ENCODE peak calls at places on chromosome 20, in four cellular contexts. One of them, this sample, is unnamed.
A peak's percentile ranks its signal among the peaks of the same experiment; 100 is the strongest.

GRCh38 chr20:18273738-18274137 is 14.6 kb upstream of the ZNF133 start:
- DNase-seq in HL-60: no peak
- DNase-seq in K562: no peak
- DNase-seq in GM12878: no peak
- DNase-seq in this sample: no peak

GRCh38 chr20:31972481-31973386 is 4.8 kb downstream of the XKR7 start:
- DNase-seq in HL-60: no peak
- DNase-seq in K562: no peak
- DNase-seq in GM12878: no peak
- DNase-seq in this sample: no peak

GRCh38 chr20:57593134-57593886 is 26.9 kb downstream of the ZBP1 start:
- DNase-seq in HL-60: peak; percentile 2
- DNase-seq in K562: peak; percentile 58
- DNase-seq in GM12878: no peak
- DNase-seq in this sample: no peak

GRCh38 chr20:9344080-9344920 is 170.1 kb upstream of the LAMP5 start:
- DNase-seq in HL-60: no peak
- DNase-seq in K562: no peak
- DNase-seq in GM12878: no peak
- DNase-seq in this sample: no peak

GRCh38 chr20:10573273-10573950 is 100.4 kb downstream of the JAG1 start:
- DNase-seq in HL-60: no peak
- DNase-seq in K562: no peak
- DNase-seq in GM12878: no peak
- DNase-seq in this sample: no peak

GRCh38 chr20:38181207-38181693 is 16.2 kb upstream of the TGM2 start:
- DNase-seq in HL-60: no peak
- DNase-seq in K562: no peak
- DNase-seq in GM12878: peak; percentile 62
- DNase-seq in this sample: no peak

GRCh38 chr20:56433880-56434255 is 21.8 kb downstream of the CASS4 start:
- DNase-seq in HL-60: no peak
- DNase-seq in K562: no peak
- DNase-seq in GM12878: no peak
- DNase-seq in this sample: no peak

GRCh38 chr20:1375515-1375914 is 17.3 kb downstream of the FKBP1A start:
- DNase-seq in HL-60: peak; percentile 24
- DNase-seq in K562: no peak
- DNase-seq in GM12878: no peak
- DNase-seq in this sample: no peak

GRCh38 chr20:35329435-35330139 is 37.4 kb upstream of the FAM83C start:
- DNase-seq in HL-60: peak; percentile 63
- DNase-seq in K562: peak; percentile 81
- DNase-seq in GM12878: no peak
- DNase-seq in this sample: no peak

GRCh38 chr20:10504893-10505292 is 69.8 kb downstream of the SLX4IP start:
- DNase-seq in HL-60: peak; percentile 80
- DNase-seq in K562: no peak
- DNase-seq in GM12878: no peak
- DNase-seq in this sample: no peak

GRCh38 chr20:37524221-37524700 is 3.2 kb downstream of the NNAT start:
- DNase-seq in HL-60: no peak
- DNase-seq in K562: peak; percentile 53
- DNase-seq in GM12878: no peak
- DNase-seq in this sample: no peak

GRCh38 chr20:2314759-2315439 is 19.1 kb downstream of the TGM3 start:
- DNase-seq in HL-60: peak; percentile 88
- DNase-seq in K562: peak; percentile 95
- DNase-seq in GM12878: no peak
- DNase-seq in this sample: no peak

GRCh38 chr20:57714409-57715267 is 4.8 kb upstream of the PMEPA1 start:
- DNase-seq in HL-60: no peak
- DNase-seq in K562: no peak
- DNase-seq in GM12878: no peak
- DNase-seq in this sample: no peak

GRCh38 chr20:15603501-15603900 is 969.7 kb downstream of the KIF16B start:
- DNase-seq in HL-60: no peak
- DNase-seq in K562: no peak
- DNase-seq in GM12878: no peak
- DNase-seq in this sample: no peak

GRCh38 chr20:13221673-13222318 is 722 bp downstream of the ISM1 start:
- DNase-seq in HL-60: peak; percentile 24
- DNase-seq in K562: no peak
- DNase-seq in GM12878: no peak
- DNase-seq in this sample: peak; percentile 70

GRCh38 chr20:1879369-1879768 is 15.8 kb upstream of the SIRPA start:
- DNase-seq in HL-60: no peak
- DNase-seq in K562: no peak
- DNase-seq in GM12878: no peak
- DNase-seq in this sample: no peak

GRCh38 chr20:1383621-1384404 is 9.0 kb downstream of the FKBP1A start:
- DNase-seq in HL-60: no peak
- DNase-seq in K562: no peak
- DNase-seq in GM12878: no peak
- DNase-seq in this sample: no peak

GRCh38 chr20:14707865-14708574 is 370.6 kb upstream of the FLRT3 start:
- DNase-seq in HL-60: no peak
- DNase-seq in K562: no peak
- DNase-seq in GM12878: no peak
- DNase-seq in this sample: no peak

GRCh38 chr20:19993937-19994667 is 23.1 kb upstream of the NAA20 start:
- DNase-seq in HL-60: no peak
- DNase-seq in K562: no peak
- DNase-seq in GM12878: no peak
- DNase-seq in this sample: no peak

GRCh38 chr20:58306421-58307261 is 2.9 kb upstream of the RAB22A start:
- DNase-seq in HL-60: peak; percentile 79
- DNase-seq in K562: peak; percentile 8
- DNase-seq in GM12878: peak; percentile 85
- DNase-seq in this sample: no peak

GRCh38 chr20:43388267-43389081 is 69.2 kb upstream of the SRSF6 start:
- DNase-seq in HL-60: no peak
- DNase-seq in K562: peak; percentile 32
- DNase-seq in GM12878: no peak
- DNase-seq in this sample: no peak

GRCh38 chr20:33119725-33120720 is 40.6 kb downstream of the BPIFB4 start:
- DNase-seq in HL-60: no peak
- DNase-seq in K562: no peak
- DNase-seq in GM12878: peak; percentile 67
- DNase-seq in this sample: no peak

GRCh38 chr20:6700563-6701328 is 66.7 kb upstream of the BMP2 start:
- DNase-seq in HL-60: peak; percentile 36
- DNase-seq in K562: no peak
- DNase-seq in GM12878: no peak
- DNase-seq in this sample: no peak

GRCh38 chr20:571754-572331 is 28.3 kb upstream of the CSNK2A1 start:
- DNase-seq in HL-60: no peak
- DNase-seq in K562: peak; percentile 32
- DNase-seq in GM12878: no peak
- DNase-seq in this sample: no peak

GRCh38 chr20:35179292-35180212 is 7.7 kb downstream of the PROCR start:
- DNase-seq in HL-60: no peak
- DNase-seq in K562: no peak
- DNase-seq in GM12878: no peak
- DNase-seq in this sample: no peak

GRCh38 chr20:62668441-62669027 is 26.2 kb downstream of the SLCO4A1 start:
- DNase-seq in HL-60: peak; percentile 59
- DNase-seq in K562: peak; percentile 67
- DNase-seq in GM12878: no peak
- DNase-seq in this sample: peak; percentile 56

GRCh38 chr20:1894471-1894950 is 696 bp upstream of the SIRPA start:
- DNase-seq in HL-60: peak; percentile 42
- DNase-seq in K562: no peak
- DNase-seq in GM12878: no peak
- DNase-seq in this sample: peak; percentile 57

GRCh38 chr20:13402171-13402760 is 181.2 kb downstream of the ISM1 start:
- DNase-seq in HL-60: no peak
- DNase-seq in K562: no peak
- DNase-seq in GM12878: no peak
- DNase-seq in this sample: no peak

GRCh38 chr20:47353224-47353696 is 3.2 kb downstream of the ZMYND8 start:
- DNase-seq in HL-60: no peak
- DNase-seq in K562: no peak
- DNase-seq in GM12878: no peak
- DNase-seq in this sample: no peak

GRCh38 chr20:63252157-63252780 is 2.0 kb downstream of the NKAIN4 start:
- DNase-seq in HL-60: no peak
- DNase-seq in K562: no peak
- DNase-seq in GM12878: no peak
- DNase-seq in this sample: no peak

GRCh38 chr20:38125157-38126056 is 39.7 kb downstream of the TGM2 start:
- DNase-seq in HL-60: no peak
- DNase-seq in K562: no peak
- DNase-seq in GM12878: no peak
- DNase-seq in this sample: no peak

GRCh38 chr20:20130399-20130798 is 78.1 kb downstream of the CFAP61 start:
- DNase-seq in HL-60: peak; percentile 6
- DNase-seq in K562: peak; percentile 3
- DNase-seq in GM12878: peak; percentile 1
- DNase-seq in this sample: no peak

GRCh38 chr20:17614812-17615644 is 45.2 kb downstream of the DSTN start:
- DNase-seq in HL-60: peak; percentile 90
- DNase-seq in K562: no peak
- DNase-seq in GM12878: no peak
- DNase-seq in this sample: peak; percentile 5

GRCh38 chr20:63486300-63486855 is 12.5 kb downstream of the EEF1A2 start:
- DNase-seq in HL-60: no peak
- DNase-seq in K562: no peak
- DNase-seq in GM12878: no peak
- DNase-seq in this sample: no peak

GRCh38 chr20:44463466-44463865 is 12.2 kb upstream of the TTPAL start:
- DNase-seq in HL-60: no peak
- DNase-seq in K562: no peak
- DNase-seq in GM12878: no peak
- DNase-seq in this sample: no peak

GRCh38 chr20:44464514-44464913 is 11.2 kb upstream of the TTPAL start:
- DNase-seq in HL-60: no peak
- DNase-seq in K562: no peak
- DNase-seq in GM12878: no peak
- DNase-seq in this sample: no peak

GRCh38 chr20:44461803-44462174 is 13.9 kb upstream of the TTPAL start:
- DNase-seq in HL-60: no peak
- DNase-seq in K562: no peak
- DNase-seq in GM12878: no peak
- DNase-seq in this sample: no peak

GRCh38 chr20:44461142-44461802 is 14.4 kb upstream of the TTPAL start:
- DNase-seq in HL-60: no peak
- DNase-seq in K562: no peak
- DNase-seq in GM12878: no peak
- DNase-seq in this sample: no peak

DNA sequence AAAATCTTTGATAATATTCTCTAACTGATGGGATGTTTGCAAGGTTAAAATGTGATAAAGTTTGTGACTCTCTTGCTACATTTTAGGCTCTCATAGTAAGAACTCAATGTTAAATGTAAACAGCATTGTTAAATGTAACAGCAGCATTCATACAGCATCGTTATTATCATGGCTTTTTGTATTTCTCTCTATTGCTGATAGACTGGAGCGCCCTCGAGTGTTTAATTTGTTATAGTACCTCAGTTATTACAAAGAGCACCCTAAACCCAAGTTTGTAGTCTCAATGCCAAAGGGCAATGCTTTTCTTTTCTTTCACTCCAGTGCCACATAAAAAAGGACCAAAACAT is 14.9 kb upstream of the TTPAL start:
- DNase-seq in HL-60: peak; percentile 16
- DNase-seq in K562: peak; percentile 50
- DNase-seq in GM12878: no peak
- DNase-seq in this sample: no peak
- TF ChIP-seq SPI1 in HL-60: no peak
- TF ChIP-seq SPI1 in K562: no peak
- TF ChIP-seq SPI1 in GM12878: no peak
- TF ChIP-seq SPI1 in this sample: no peak

GRCh38 chr20:48797275-48797825 is 30.4 kb downstream of the PREX1 start:
- DNase-seq in HL-60: peak; percentile 85
- DNase-seq in K562: no peak
- DNase-seq in GM12878: no peak
- DNase-seq in this sample: no peak
- TF ChIP-seq SPI1 in HL-60: peak; percentile 79
- TF ChIP-seq SPI1 in K562: peak; percentile 50
- TF ChIP-seq SPI1 in GM12878: peak; percentile 79
- TF ChIP-seq SPI1 in this sample: no peak

DNA sequence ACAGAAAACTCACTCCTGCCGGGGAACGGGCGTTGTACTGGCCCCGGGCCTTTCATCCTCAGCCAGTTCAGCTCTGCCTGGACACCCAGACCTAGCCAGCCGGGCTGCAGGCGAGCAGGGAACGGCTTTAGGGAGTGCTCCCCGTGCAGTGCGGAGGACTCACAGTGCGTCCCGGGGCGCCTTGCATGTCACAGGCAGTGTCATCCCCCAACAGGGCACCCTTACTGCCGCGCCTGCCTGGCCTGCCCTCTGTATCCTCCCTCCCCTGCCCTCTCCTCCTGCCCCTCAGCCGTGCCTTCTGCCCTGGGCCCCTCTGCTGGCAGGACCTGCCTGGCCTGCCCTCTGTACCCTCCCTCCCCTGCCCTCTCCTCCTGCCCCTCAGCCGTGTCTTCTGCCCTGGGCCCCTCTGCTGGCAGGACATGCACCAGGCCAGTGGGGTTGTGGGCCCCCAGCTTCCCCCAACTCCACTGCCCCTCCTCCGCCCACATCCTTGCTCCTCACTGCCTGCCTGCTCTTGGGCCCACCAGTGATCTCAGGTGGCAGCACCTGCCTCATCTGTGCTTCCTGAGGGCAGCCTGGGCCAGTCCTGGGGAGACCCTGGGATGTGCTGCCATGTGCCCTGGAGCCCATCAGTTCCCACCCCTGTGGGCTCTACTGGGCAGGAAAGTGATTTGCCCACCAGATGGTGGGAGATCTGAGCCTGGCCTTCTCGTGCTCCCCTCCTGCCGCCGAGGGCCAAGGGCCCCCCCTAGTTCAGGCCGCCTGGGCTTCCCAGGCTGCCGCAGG is 43.0 kb downstream of the PYGB start:
- DNase-seq in HL-60: no peak
- DNase-seq in K562: no peak
- DNase-seq in GM12878: no peak
- DNase-seq in this sample: no peak
- TF ChIP-seq SPI1 in HL-60: no peak
- TF ChIP-seq SPI1 in K562: no peak
- TF ChIP-seq SPI1 in GM12878: no peak
- TF ChIP-seq SPI1 in this sample: no peak

GRCh38 chr20:3661060-3661820 is 2.0 kb downstream of the GFRA4 start:
- DNase-seq in HL-60: no peak
- DNase-seq in K562: no peak
- DNase-seq in GM12878: no peak
- DNase-seq in this sample: no peak

GRCh38 chr20:3661836-3662665 is 1.1 kb downstream of the GFRA4 start:
- DNase-seq in HL-60: no peak
- DNase-seq in K562: no peak
- DNase-seq in GM12878: no peak
- DNase-seq in this sample: no peak

GRCh38 chr20:3660262-3661059 is 2.7 kb downstream of the GFRA4 start:
- DNase-seq in HL-60: no peak
- DNase-seq in K562: no peak
- DNase-seq in GM12878: no peak
- DNase-seq in this sample: no peak

GRCh38 chr20:3663858-3664257 is 659 bp upstream of the GFRA4 start:
- DNase-seq in HL-60: no peak
- DNase-seq in K562: no peak
- DNase-seq in GM12878: no peak
- DNase-seq in this sample: no peak

GRCh38 chr20:3663031-3663701 is at the start of gene GFRA4:
- DNase-seq in HL-60: no peak
- DNase-seq in K562: no peak
- DNase-seq in GM12878: no peak
- DNase-seq in this sample: no peak
- TF ChIP-seq SPI1 in HL-60: no peak
- TF ChIP-seq SPI1 in K562: no peak
- TF ChIP-seq SPI1 in GM12878: no peak
- TF ChIP-seq SPI1 in this sample: no peak